ENCODE peak calls at places on chromosomes 16 and 17, in nine cellular contexts. O is A549; A is sigmoid colon; R is tibial artery; S is heart left ventricle; C is stomach; I is uterus; J is CD4-positive, alpha-beta memory T cell; B is H9. Y is an unnamed sample.
A peak's percentile ranks its signal among the peaks of the same experiment; 100 is the strongest.

GRCh38 chr16:12349950-12350842 is 373.7 kb downstream of the SNX29 start:
- DNase-seq in O (no peak), A (no peak), R (peak; percentile 38), S (no peak), C (no peak), I (no peak), J (no peak), B (no peak), Y (no peak)

GRCh38 chr17:40821536-40821935 is 878 bp downstream of the KRT10 start:
- DNase-seq in O (no peak), A (no peak), R (no peak), S (no peak), C (no peak), I (no peak), J (no peak), B (no peak), Y (no peak)

GRCh38 chr17:75842963-75843576 is 1.1 kb downstream of the UNC13D start:
- DNase-seq in O (no peak), A (no peak), R (no peak), S (no peak), C (no peak), I (no peak), J (no peak), B (peak; percentile 34), Y (no peak)

GRCh38 chr16:4172070-4172469 is 55.8 kb upstream of the ADCY9 start:
- DNase-seq in O (no peak), A (no peak), R (no peak), S (no peak), C (no peak), I (no peak), J (no peak), B (no peak), Y (no peak)

GRCh38 chr17:17710728-17711541 is 29.7 kb downstream of the RAI1 start:
- DNase-seq in O (peak; percentile 99), A (peak; percentile 83), R (peak; percentile 89), S (no peak), C (peak; percentile 94), I (peak; percentile 82), J (no peak), B (peak; percentile 92), Y (no peak)

GRCh38 chr17:1095853-1096675 is 83.7 kb downstream of the ABR start:
- DNase-seq in O (no peak), A (no peak), R (no peak), S (no peak), C (peak; percentile 67), I (no peak), J (no peak), B (no peak), Y (no peak)

GRCh38 chr17:59525668-59526067 is 39.7 kb upstream of the DHX40 start:
- DNase-seq in O (no peak), A (no peak), R (no peak), S (no peak), C (no peak), I (no peak), J (no peak), B (no peak), Y (no peak)

GRCh38 chr16:78237346-78237745 is 137.9 kb downstream of the WWOX start:
- DNase-seq in O (no peak), A (no peak), R (no peak), S (no peak), C (no peak), I (no peak), J (no peak), B (no peak), Y (no peak)

GRCh38 chr17:67496286-67496685 is 119.2 kb downstream of the PITPNC1 start:
- DNase-seq in O (no peak), A (no peak), R (no peak), S (no peak), C (no peak), I (no peak), J (no peak), B (peak; percentile 8), Y (no peak)

GRCh38 chr16:89707695-89708094 is 6.2 kb upstream of the SPATA2L start:
- DNase-seq in O (no peak), A (no peak), R (no peak), S (no peak), C (no peak), I (no peak), J (no peak), B (no peak), Y (no peak)

GRCh38 chr16:57797216-57797525 is 5.1 kb downstream of the KIFC3 start:
- DNase-seq in O (no peak), A (no peak), R (no peak), S (peak; percentile 65), C (no peak), I (no peak), J (no peak), B (no peak), Y (no peak)

GRCh38 chr16:57797526-57798266 is 4.6 kb downstream of the KIFC3 start:
- DNase-seq in O (peak; percentile 60), A (no peak), R (no peak), S (peak; percentile 60), C (peak; percentile 84), I (no peak), J (no peak), B (peak; percentile 68), Y (peak; percentile 49)

GRCh38 chr16:57799619-57800212 is 2.6 kb downstream of the KIFC3 start:
- DNase-seq in O (no peak), A (no peak), R (no peak), S (peak; percentile 40), C (no peak), I (no peak), J (no peak), B (no peak), Y (no peak)

GRCh38 chr16:57798953-57799618 is 3.2 kb downstream of the KIFC3 start:
- DNase-seq in O (no peak), A (no peak), R (no peak), S (peak; percentile 26), C (peak; percentile 43), I (no peak), J (no peak), B (no peak), Y (no peak)

DNA sequence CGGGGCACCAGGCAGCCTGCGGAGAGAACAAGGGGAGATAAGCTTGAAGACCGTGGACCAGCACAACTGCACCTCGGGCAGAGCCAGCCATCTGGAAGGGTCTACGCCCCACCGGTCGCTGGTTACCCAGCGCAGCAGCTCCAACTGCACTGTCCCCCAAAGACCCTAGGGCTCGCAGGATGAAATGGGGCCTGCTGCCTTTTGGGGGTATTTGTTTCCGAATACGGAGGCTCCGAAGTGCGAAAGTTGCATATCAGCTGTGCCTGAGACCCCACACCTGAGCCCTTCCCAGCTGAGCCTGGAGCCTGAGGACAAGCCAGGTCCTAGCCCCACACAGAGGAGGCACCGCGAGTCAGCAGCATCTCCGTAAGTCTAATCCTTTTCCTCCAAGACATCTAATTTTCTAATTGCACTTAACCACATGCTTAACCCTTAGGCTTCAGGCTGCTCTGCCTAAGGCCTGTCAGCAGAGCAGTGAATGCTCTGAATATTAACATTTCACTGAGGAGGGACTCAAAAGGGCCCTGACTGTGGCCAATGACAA is 4.0 kb downstream of the KIFC3 start:
- DNase-seq in O (no peak), A (no peak), R (no peak), S (peak; percentile 55), C (no peak), I (no peak), J (no peak), B (no peak), Y (no peak)
- H3K27ac ChIP-seq in O (peak overlapping the region; percentile 100), A (no peak overlapping the region), R (no peak overlapping the region), S (peak overlapping the region; percentile 62), C (peak overlapping the region; percentile 82), I (no peak overlapping the region), J (no peak overlapping the region), B (no peak overlapping the region), Y (peak overlapping the region; percentile 79)

GRCh38 chr16:31780342-31780741 is 93.3 kb upstream of the ZNF267 start:
- DNase-seq in O (no peak), A (no peak), R (no peak), S (no peak), C (no peak), I (no peak), J (no peak), B (no peak), Y (no peak)
- H3K9me3 ChIP-seq in O (peaks cover 22% of the 10 kb centered on the region), A (peaks cover 36% of the 10 kb centered on the region), R (peaks cover 64% of the 10 kb centered on the region), S (no peaks in the 10 kb centered on the region), C (peaks cover 97% of the 10 kb centered on the region), I (peaks cover 13% of the 10 kb centered on the region), J (peaks cover 34% of the 10 kb centered on the region), B (peaks cover 30% of the 10 kb centered on the region), Y (peaks cover 82% of the 10 kb centered on the region)

DNA sequence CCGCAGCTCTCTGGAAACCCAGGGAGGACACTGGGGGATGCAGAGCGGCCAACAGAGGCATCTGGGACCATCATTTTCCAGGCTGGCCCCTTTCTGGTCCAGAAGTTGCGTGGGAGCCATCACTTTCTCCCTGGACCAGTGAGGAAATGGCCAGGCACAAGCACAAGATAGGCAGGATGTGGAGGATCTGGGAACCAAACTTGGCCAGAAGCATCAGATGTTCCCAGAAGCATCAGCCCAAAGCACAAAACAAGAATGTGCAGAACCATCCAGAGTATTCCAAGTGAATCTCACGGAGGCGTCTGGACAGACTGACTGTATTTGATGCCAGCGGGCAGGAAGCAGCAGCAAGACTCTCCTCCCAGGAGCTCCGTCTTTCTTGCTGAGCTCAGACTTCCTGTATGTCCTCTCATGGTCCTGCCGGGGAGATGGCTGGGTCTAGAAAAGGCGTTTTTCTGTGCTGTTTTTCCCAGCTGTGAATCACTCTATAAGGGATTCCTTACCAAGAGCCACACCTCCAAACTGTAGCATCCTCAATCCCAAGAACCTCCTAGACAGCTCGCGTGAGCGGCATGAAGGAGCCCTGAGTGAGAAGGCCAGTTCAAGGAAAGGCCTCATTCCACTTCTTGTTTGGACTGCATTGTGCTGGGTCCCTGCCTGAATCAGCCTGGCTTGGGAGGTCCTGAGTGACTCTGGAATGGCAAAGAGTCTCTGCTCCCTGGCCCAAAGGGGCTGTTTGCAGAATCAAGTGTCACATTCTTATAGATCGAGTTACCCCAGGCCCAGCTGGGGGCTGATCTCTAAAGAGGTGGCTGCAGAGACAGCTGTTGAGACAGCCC is 49.5 kb upstream of the MTSS2 start:
- DNase-seq in O (no peak), A (peak; percentile 89), R (no peak), S (no peak), C (no peak), I (no peak), J (no peak), B (peak; percentile 45), Y (peak; percentile 77)
- H3K4me1 ChIP-seq in O (peaks cover 9% of the 10 kb centered on the region), A (peaks cover 53% of the 10 kb centered on the region), R (peaks cover 39% of the 10 kb centered on the region), S (peaks cover 59% of the 10 kb centered on the region), C (peaks cover 36% of the 10 kb centered on the region), I (peaks cover 7% of the 10 kb centered on the region), J (peaks cover 22% of the 10 kb centered on the region), B (peaks cover 6% of the 10 kb centered on the region), Y (peaks cover 67% of the 10 kb centered on the region)

GRCh38 chr17:32833526-32833925 is 43.4 kb downstream of the MYO1D start:
- DNase-seq in O (no peak), A (no peak), R (no peak), S (no peak), C (no peak), I (no peak), J (no peak), B (no peak), Y (no peak)

GRCh38 chr17:32834104-32834503 is 42.8 kb downstream of the MYO1D start:
- DNase-seq in O (no peak), A (no peak), R (no peak), S (no peak), C (no peak), I (no peak), J (no peak), B (no peak), Y (no peak)

GRCh38 chr17:32833076-32833475 is 43.8 kb downstream of the MYO1D start:
- DNase-seq in O (no peak), A (no peak), R (no peak), S (no peak), C (no peak), I (no peak), J (no peak), B (no peak), Y (no peak)

GRCh38 chr17:32836527-32836926 is 40.4 kb downstream of the MYO1D start:
- DNase-seq in O (no peak), A (no peak), R (no peak), S (no peak), C (no peak), I (no peak), J (no peak), B (no peak), Y (no peak)

GRCh38 chr17:32835291-32835761 is 41.6 kb downstream of the MYO1D start:
- DNase-seq in O (no peak), A (no peak), R (no peak), S (no peak), C (no peak), I (no peak), J (no peak), B (no peak), Y (no peak)
- H3K27ac ChIP-seq in O (no peak overlapping the region), A (no peak overlapping the region), R (no peak overlapping the region), S (no peak overlapping the region), C (peak overlapping the region; percentile 4), I (no peak overlapping the region), J (no peak overlapping the region), B (no peak overlapping the region), Y (no peak overlapping the region)

Y was measured in psoas muscle.